ENCODE peak calls at places on chromosomes 13 and 19, in six cellular contexts. U is stromal cell of bone marrow, M is NCI-H187 treated with DMSO at 0.1 percent for 48 hours, N is foreskin fibroblast, Z is NCI-H1930, G is IMR-90. J is an unnamed sample.

GRCh38 chr13:93476175-93476574 is 249.6 kb downstream of the GPC6 start:
- DNase-seq in U (peak), M (no peak), N (peak), Z (no peak), G (peak), J (no peak)

GRCh38 chr13:99355267-99356215 is 48.3 kb upstream of the GPR183 start:
- DNase-seq in U (no peak), M (no peak), N (no peak), Z (no peak), G (no peak), J (no peak)

GRCh38 chr13:59823495-59823894 is 340.2 kb downstream of the DIAPH3 start:
- DNase-seq in U (peak), M (no peak), N (peak), Z (no peak), G (peak), J (no peak)

GRCh38 chr19:48637948-48638830 is 1.0 kb upstream of the DBP start:
- DNase-seq in U (peak), M (peak), N (peak), Z (peak), G (peak), J (peak)

GRCh38 chr19:1068111-1069001 is 1.4 kb downstream of the ARHGAP45 start:
- DNase-seq in U (no peak), M (no peak), N (no peak), Z (no peak), G (no peak), J (no peak)

GRCh38 chr13:101795025-101795424 is 342.6 kb downstream of the ITGBL1 start:
- DNase-seq in U (no peak), M (no peak), N (no peak), Z (no peak), G (no peak), J (no peak)

GRCh38 chr19:16260160-16260793 is 62.6 kb downstream of the AP1M1 start:
- DNase-seq in U (no peak), M (no peak), N (no peak), Z (no peak), G (no peak), J (no peak)

GRCh38 chr13:95516492-95516891 is 36.0 kb upstream of the CLDN10 start:
- DNase-seq in U (no peak), M (no peak), N (no peak), Z (no peak), G (no peak), J (no peak)